ENCODE peak calls at places on chromosome 10, in four cellular contexts. E, V, H and K are unnamed samples.

GRCh38 chr10:75468612-75469011 is 37.2 kb downstream of the LRMDA start:
- DNase-seq in V (no peak), H (no peak), E (peak), K (no peak)

GRCh38 chr10:101046332-101047238 is 15.2 kb upstream of the KAZALD1 start:
- DNase-seq in H (no peak), V (no peak), E (no peak), K (no peak)

GRCh38 chr10:102675151-102675886 is 31.0 kb downstream of the TRIM8 start:
- DNase-seq in H (no peak), V (no peak), E (no peak), K (no peak)

GRCh38 chr10:122637371-122637770 is 62.3 kb downstream of the C10orf120 start:
- DNase-seq in H (no peak), V (no peak), E (peak), K (no peak)

GRCh38 chr10:108521827-108522503 is 1357.5 kb upstream of the SORCS1 start:
- DNase-seq in H (no peak), V (no peak), E (no peak), K (no peak)

GRCh38 chr10:93501650-93502049 is 5.2 kb downstream of the CEP55 start:
- DNase-seq in E (no peak), V (no peak), H (no peak), K (no peak)

GRCh38 chr10:72285972-72286521 is 12.3 kb downstream of the DDIT4 start:
- DNase-seq in V (no peak), H (no peak), E (no peak), K (no peak)

GRCh38 chr10:34628174-34628802 is 186.8 kb downstream of the PARD3 start:
- DNase-seq in E (peak), H (no peak), V (no peak), K (no peak)

GRCh38 chr10:118799779-118800178 is 45.0 kb upstream of the CACUL1 start:
- DNase-seq in H (no peak), E (no peak), V (peak), K (no peak)

GRCh38 chr10:114623661-114624294 is 34.3 kb downstream of the ABLIM1 start:
- DNase-seq in V (peak), E (no peak), H (no peak), K (no peak)

GRCh38 chr10:61452655-61453641 is at the start of gene TMEM26:
- DNase-seq in H (no peak), E (peak), V (peak), K (no peak)

GRCh38 chr10:62911210-62911963 is 95.2 kb upstream of the EGR2 start:
- DNase-seq in V (no peak), H (no peak), E (no peak), K (no peak)

GRCh38 chr10:100890141-100890695 is 22.5 kb upstream of the SLF2 start:
- DNase-seq in V (no peak), E (no peak), H (no peak), K (no peak)

GRCh38 chr10:21526952-21527633 is 1.6 kb upstream of the SKIDA1 start:
- DNase-seq in E (peak), V (peak), H (peak), K (peak)

GRCh38 chr10:119131512-119132240 is 27.8 kb downstream of the DENND10 start:
- DNase-seq in H (peak), E (no peak), V (no peak), K (no peak)

GRCh38 chr10:83050815-83051214 is 1088.5 kb upstream of the GHITM start:
- DNase-seq in H (no peak), V (no peak), E (no peak), K (no peak)

GRCh38 chr10:49837096-49837495 is 75.0 kb upstream of the OGDHL start:
- DNase-seq in H (no peak), E (no peak), V (no peak), K (no peak)

GRCh38 chr10:59880019-59880717 is 26.2 kb downstream of the CCDC6 start:
- DNase-seq in H (no peak), E (no peak), V (no peak), K (no peak)

GRCh38 chr10:116007256-116007891 is 265.6 kb downstream of the GFRA1 start:
- DNase-seq in H (no peak), E (no peak), V (no peak), K (no peak)

GRCh38 chr10:44968101-44968886 is 8.7 kb downstream of the RASSF4 start:
- DNase-seq in E (peak), V (no peak), H (no peak), K (no peak)

GRCh38 chr10:29795856-29796255 is 161.1 kb upstream of the SVIL start:
- DNase-seq in V (peak), H (no peak), E (no peak), K (no peak)

GRCh38 chr10:80684217-80684616 is 146.5 kb downstream of the SH2D4B start:
- DNase-seq in V (peak), E (no peak), H (no peak), K (no peak)

GRCh38 chr10:91115618-91116390 is 104.7 kb upstream of the PCGF5 start:
- DNase-seq in V (no peak), H (no peak), E (no peak), K (no peak)

GRCh38 chr10:30038961-30039536 is 20.3 kb downstream of the JCAD start:
- DNase-seq in E (no peak), V (no peak), H (no peak), K (no peak)

GRCh38 chr10:18204050-18204449 is 63.8 kb downstream of the CACNB2 start:
- DNase-seq in H (no peak), E (no peak), V (no peak), K (no peak)

GRCh38 chr10:29012926-29013554 is 275.8 kb upstream of the LYZL1 start:
- DNase-seq in E (no peak), V (no peak), H (no peak), K (no peak)

GRCh38 chr10:121106607-121107006 is 255.4 kb downstream of the WDR11 start:
- DNase-seq in H (no peak), V (no peak), E (no peak), K (no peak)